ENCODE peak calls at places on chromosomes 6 and 20, in nine cellular contexts. One of them, this sample, is unnamed. For H3K9me2, the result is how much of the 10 kb centered on the place peaks cover.

GRCh38 chr20:23122321-23122720 is 36.2 kb upstream of the CD93 start:
- DNase-seq in HCT116: no peak
- DNase-seq in Karpas-422: no peak
- DNase-seq in OCI-LY7: no peak
- DNase-seq in GM23248: no peak
- DNase-seq in SK-N-SH: no peak
- DNase-seq in GM23338: no peak
- DNase-seq in hepatocyte: no peak
- DNase-seq in PC-9: no peak
- DNase-seq in this sample: no peak

GRCh38 chr6:26304213-26305096 is 60.5 kb upstream of the BTN3A2 start:
- DNase-seq in HCT116: peak
- DNase-seq in Karpas-422: peak
- DNase-seq in OCI-LY7: peak
- DNase-seq in GM23248: peak
- DNase-seq in SK-N-SH: no peak
- DNase-seq in GM23338: peak
- DNase-seq in hepatocyte: peak
- DNase-seq in PC-9: peak
- DNase-seq in this sample: peak

GRCh38 chr6:25050356-25050755 is 114.6 kb upstream of the RIPOR2 start:
- DNase-seq in HCT116: no peak
- DNase-seq in Karpas-422: peak
- DNase-seq in OCI-LY7: peak
- DNase-seq in GM23248: peak
- DNase-seq in SK-N-SH: no peak
- DNase-seq in GM23338: no peak
- DNase-seq in hepatocyte: peak
- DNase-seq in PC-9: no peak
- DNase-seq in this sample: no peak

GRCh38 chr6:107392069-107392468 is 67.3 kb downstream of the PDSS2 start:
- DNase-seq in HCT116: no peak
- DNase-seq in Karpas-422: no peak
- DNase-seq in OCI-LY7: no peak
- DNase-seq in GM23248: no peak
- DNase-seq in SK-N-SH: no peak
- DNase-seq in GM23338: peak
- DNase-seq in hepatocyte: no peak
- DNase-seq in PC-9: no peak
- DNase-seq in this sample: no peak

GRCh38 chr6:19905584-19905983 is 68.4 kb downstream of the ID4 start:
- DNase-seq in HCT116: no peak
- DNase-seq in Karpas-422: no peak
- DNase-seq in OCI-LY7: no peak
- DNase-seq in GM23248: no peak
- DNase-seq in SK-N-SH: no peak
- DNase-seq in GM23338: no peak
- DNase-seq in hepatocyte: no peak
- DNase-seq in PC-9: no peak
- DNase-seq in this sample: no peak

GRCh38 chr6:136403166-136403980 is 113.7 kb upstream of the BCLAF1 start:
- DNase-seq in HCT116: peak
- DNase-seq in Karpas-422: no peak
- DNase-seq in OCI-LY7: no peak
- DNase-seq in GM23248: peak
- DNase-seq in SK-N-SH: no peak
- DNase-seq in GM23338: no peak
- DNase-seq in hepatocyte: peak
- DNase-seq in PC-9: peak
- DNase-seq in this sample: no peak

GRCh38 chr20:63973636-63974401 is 4.1 kb upstream of the ZNF512B start:
- DNase-seq in HCT116: peak
- DNase-seq in Karpas-422: peak
- DNase-seq in OCI-LY7: peak
- DNase-seq in GM23248: peak
- DNase-seq in SK-N-SH: peak
- DNase-seq in GM23338: peak
- DNase-seq in hepatocyte: peak
- DNase-seq in PC-9: peak
- DNase-seq in this sample: peak

GRCh38 chr20:23606652-23607049 is 934 bp upstream of the CST9 start:
- DNase-seq in HCT116: peak
- DNase-seq in Karpas-422: peak
- DNase-seq in OCI-LY7: peak
- DNase-seq in GM23248: peak
- DNase-seq in SK-N-SH: peak
- DNase-seq in GM23338: peak
- DNase-seq in hepatocyte: peak
- DNase-seq in PC-9: peak
- DNase-seq in this sample: peak

GRCh38 chr6:70270287-70271005 is 32.4 kb downstream of the COL9A1 start:
- DNase-seq in HCT116: no peak
- DNase-seq in Karpas-422: no peak
- DNase-seq in OCI-LY7: no peak
- DNase-seq in GM23248: no peak
- DNase-seq in SK-N-SH: no peak
- DNase-seq in GM23338: no peak
- DNase-seq in hepatocyte: no peak
- DNase-seq in PC-9: no peak
- DNase-seq in this sample: no peak

GRCh38 chr6:129921169-129921817 is 60.2 kb upstream of the TMEM244 start:
- DNase-seq in HCT116: no peak
- DNase-seq in Karpas-422: no peak
- DNase-seq in OCI-LY7: no peak
- DNase-seq in GM23248: no peak
- DNase-seq in SK-N-SH: no peak
- DNase-seq in GM23338: no peak
- DNase-seq in hepatocyte: no peak
- DNase-seq in PC-9: no peak
- DNase-seq in this sample: no peak

GRCh38 chr6:129923520-129923919 is 62.4 kb upstream of the TMEM244 start:
- DNase-seq in HCT116: no peak
- DNase-seq in Karpas-422: no peak
- DNase-seq in OCI-LY7: no peak
- DNase-seq in GM23248: peak
- DNase-seq in SK-N-SH: no peak
- DNase-seq in GM23338: no peak
- DNase-seq in hepatocyte: no peak
- DNase-seq in PC-9: no peak
- DNase-seq in this sample: no peak

GRCh38 chr6:129920103-129920798 is 59.1 kb upstream of the TMEM244 start:
- DNase-seq in HCT116: no peak
- DNase-seq in Karpas-422: no peak
- DNase-seq in OCI-LY7: no peak
- DNase-seq in GM23248: peak
- DNase-seq in SK-N-SH: no peak
- DNase-seq in GM23338: no peak
- DNase-seq in hepatocyte: peak
- DNase-seq in PC-9: no peak
- DNase-seq in this sample: no peak
- H3K9me2 ChIP-seq in HCT116: under half
- H3K9me2 ChIP-seq in Karpas-422: under half
- H3K9me2 ChIP-seq in OCI-LY7: under half
- H3K9me2 ChIP-seq in GM23248: under half
- H3K9me2 ChIP-seq in SK-N-SH: under half
- H3K9me2 ChIP-seq in GM23338: under half
- H3K9me2 ChIP-seq in hepatocyte: under half
- H3K9me2 ChIP-seq in PC-9: under half
- H3K9me2 ChIP-seq in this sample: under half

DNA sequence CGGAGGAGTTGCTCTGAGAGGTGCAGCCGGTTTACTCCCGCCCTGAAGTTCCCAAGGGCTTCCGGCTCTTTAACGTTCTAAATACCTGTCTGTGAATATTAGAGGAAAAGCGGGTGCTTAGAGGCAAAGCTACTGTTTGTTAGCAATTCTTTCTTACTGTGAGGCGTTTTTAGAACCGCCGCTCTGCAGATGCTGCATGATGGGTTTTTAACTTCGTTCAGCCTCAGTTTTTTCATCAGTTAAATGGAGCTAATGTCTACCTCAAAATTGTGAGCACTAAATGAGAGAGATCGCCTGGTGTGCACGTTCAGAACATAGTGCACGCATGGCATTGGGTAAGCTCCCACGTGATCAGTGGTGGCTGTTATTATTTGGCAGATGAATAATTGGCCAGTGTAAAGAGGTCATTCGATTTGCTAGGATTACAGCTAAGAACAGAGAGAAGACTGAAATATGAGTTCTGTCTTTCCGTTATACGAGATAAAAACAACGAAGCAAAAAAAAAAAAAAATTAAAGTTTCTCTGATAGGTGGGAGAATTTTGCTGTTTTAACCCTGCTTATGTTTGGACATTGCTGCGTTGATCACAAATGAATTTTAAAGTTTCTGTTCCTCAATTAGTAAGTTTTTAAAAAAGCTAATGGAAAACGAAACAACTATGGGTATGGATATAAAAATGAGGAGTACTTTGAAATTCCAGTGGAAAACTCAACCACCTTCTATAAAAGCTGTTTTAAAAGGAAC is 660 bp upstream of the TFB1M start:
- DNase-seq in HCT116: peak
- DNase-seq in Karpas-422: peak
- DNase-seq in OCI-LY7: peak
- DNase-seq in GM23248: peak
- DNase-seq in SK-N-SH: peak
- DNase-seq in GM23338: no peak
- DNase-seq in hepatocyte: peak
- DNase-seq in PC-9: no peak
- DNase-seq in this sample: peak
- H3K9me2 ChIP-seq in HCT116: under half
- H3K9me2 ChIP-seq in Karpas-422: under half
- H3K9me2 ChIP-seq in OCI-LY7: under half
- H3K9me2 ChIP-seq in GM23248: under half
- H3K9me2 ChIP-seq in SK-N-SH: under half
- H3K9me2 ChIP-seq in GM23338: under half
- H3K9me2 ChIP-seq in hepatocyte: under half
- H3K9me2 ChIP-seq in PC-9: under half
- H3K9me2 ChIP-seq in this sample: under half

GRCh38 chr6:44841829-44842228 is 454.3 kb downstream of the CDC5L start:
- DNase-seq in HCT116: no peak
- DNase-seq in Karpas-422: no peak
- DNase-seq in OCI-LY7: no peak
- DNase-seq in GM23248: no peak
- DNase-seq in SK-N-SH: no peak
- DNase-seq in GM23338: no peak
- DNase-seq in hepatocyte: no peak
- DNase-seq in PC-9: no peak
- DNase-seq in this sample: no peak

GRCh38 chr6:44843734-44844133 is 456.2 kb downstream of the CDC5L start:
- DNase-seq in HCT116: no peak
- DNase-seq in Karpas-422: no peak
- DNase-seq in OCI-LY7: no peak
- DNase-seq in GM23248: no peak
- DNase-seq in SK-N-SH: no peak
- DNase-seq in GM23338: no peak
- DNase-seq in hepatocyte: no peak
- DNase-seq in PC-9: no peak
- DNase-seq in this sample: no peak

GRCh38 chr6:44837741-44838140 is 450.2 kb downstream of the CDC5L start:
- DNase-seq in HCT116: no peak
- DNase-seq in Karpas-422: no peak
- DNase-seq in OCI-LY7: no peak
- DNase-seq in GM23248: peak
- DNase-seq in SK-N-SH: no peak
- DNase-seq in GM23338: no peak
- DNase-seq in hepatocyte: no peak
- DNase-seq in PC-9: no peak
- DNase-seq in this sample: no peak

DNA sequence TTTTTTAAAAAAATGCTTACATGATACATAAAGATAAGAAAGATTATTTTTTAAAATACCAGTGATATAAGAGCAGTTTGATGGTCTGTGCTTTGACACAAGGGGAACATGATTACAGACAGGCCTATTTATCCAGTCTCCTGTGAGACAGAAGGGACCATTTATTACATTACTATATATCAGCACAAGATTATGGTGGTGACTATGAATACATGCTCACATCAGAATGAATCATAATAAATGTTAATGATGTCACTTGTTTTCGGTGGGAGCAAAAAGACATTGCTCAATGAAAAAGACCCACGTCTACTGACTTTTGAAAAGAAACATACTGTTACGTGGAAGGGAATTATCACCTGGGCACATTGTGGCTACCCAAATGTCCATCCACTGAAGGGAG is 455.1 kb downstream of the CDC5L start:
- DNase-seq in HCT116: no peak
- DNase-seq in Karpas-422: no peak
- DNase-seq in OCI-LY7: no peak
- DNase-seq in GM23248: peak
- DNase-seq in SK-N-SH: no peak
- DNase-seq in GM23338: no peak
- DNase-seq in hepatocyte: no peak
- DNase-seq in PC-9: no peak
- DNase-seq in this sample: no peak
- H3K9me2 ChIP-seq in HCT116: under half
- H3K9me2 ChIP-seq in Karpas-422: under half
- H3K9me2 ChIP-seq in OCI-LY7: under half
- H3K9me2 ChIP-seq in GM23248: under half
- H3K9me2 ChIP-seq in SK-N-SH: under half
- H3K9me2 ChIP-seq in GM23338: under half
- H3K9me2 ChIP-seq in hepatocyte: under half
- H3K9me2 ChIP-seq in PC-9: under half
- H3K9me2 ChIP-seq in this sample: under half

DNA sequence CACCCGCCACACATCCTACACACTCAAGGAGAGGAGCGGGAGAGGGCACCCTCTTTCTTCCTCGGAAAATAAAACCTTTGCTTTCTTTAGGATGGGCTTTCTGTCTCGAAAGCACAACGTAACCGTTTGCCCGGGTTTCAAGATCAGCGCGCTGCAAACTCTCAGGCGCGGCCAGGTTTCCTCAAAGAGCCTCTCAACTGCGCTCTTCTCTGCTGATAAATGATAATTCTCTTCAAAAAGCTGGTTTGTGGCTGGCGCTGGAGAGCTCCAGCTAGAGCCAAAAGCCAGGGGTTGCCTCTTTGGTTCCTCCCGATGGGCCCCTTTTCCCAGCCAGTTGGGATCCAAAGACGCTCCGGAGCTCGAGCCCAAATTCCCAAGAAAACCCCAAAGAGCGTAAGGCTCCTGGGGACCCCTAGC is 460 bp upstream of the PLCB1 start:
- DNase-seq in HCT116: no peak
- DNase-seq in Karpas-422: no peak
- DNase-seq in OCI-LY7: no peak
- DNase-seq in GM23248: peak
- DNase-seq in SK-N-SH: no peak
- DNase-seq in GM23338: no peak
- DNase-seq in hepatocyte: no peak
- DNase-seq in PC-9: no peak
- DNase-seq in this sample: peak
- H3K9me2 ChIP-seq in HCT116: under half
- H3K9me2 ChIP-seq in Karpas-422: under half
- H3K9me2 ChIP-seq in OCI-LY7: under half
- H3K9me2 ChIP-seq in GM23248: under half
- H3K9me2 ChIP-seq in SK-N-SH: under half
- H3K9me2 ChIP-seq in GM23338: under half
- H3K9me2 ChIP-seq in hepatocyte: under half
- H3K9me2 ChIP-seq in PC-9: under half
- H3K9me2 ChIP-seq in this sample: under half

This sample was measured in MM.1S.